ENCODE peak calls at places on chromosomes 5 and 9, in eight cellular contexts. D, O, P, X, E, L, Q and G are unnamed samples. For H3K9me3, the result is how much of the 10 kb centered on the place peaks cover.

GRCh38 chr9:75488082-75488713 is 399.9 kb downstream of the OSTF1 start:
- DNase-seq in D (no peak), O (no peak), P (peak), X (no peak), E (no peak), L (no peak), Q (no peak), G (no peak)

GRCh38 chr5:165881259-165881658 is 2375.8 kb downstream of the MAT2B start:
- DNase-seq in D (no peak), O (no peak), P (no peak), X (no peak), E (no peak), L (no peak), Q (no peak), G (no peak)

GRCh38 chr9:121945849-121946248 is 147.3 kb downstream of the TTLL11 start:
- DNase-seq in D (peak), O (no peak), P (no peak), X (no peak), E (no peak), L (no peak), Q (no peak), G (no peak)

GRCh38 chr5:120254385-120254784 is 209.7 kb upstream of the PRR16 start:
- DNase-seq in D (no peak), O (no peak), P (no peak), X (no peak), E (no peak), L (no peak), Q (no peak), G (no peak)

GRCh38 chr9:92378825-92379535 is 25.4 kb downstream of the OGN start:
- DNase-seq in D (no peak), O (no peak), P (no peak), X (no peak), E (no peak), L (no peak), Q (peak), G (no peak)

GRCh38 chr9:130963916-130964315 is 24.9 kb upstream of the FIBCD1 start:
- DNase-seq in D (no peak), O (no peak), P (no peak), X (no peak), E (no peak), L (no peak), Q (no peak), G (no peak)

GRCh38 chr5:77957516-77957915 is 181.4 kb upstream of the TBCA start:
- DNase-seq in D (no peak), O (no peak), P (no peak), X (no peak), E (no peak), L (no peak), Q (no peak), G (no peak)

GRCh38 chr9:109739760-109740159 is 40.2 kb upstream of the PALM2AKAP2 start:
- DNase-seq in D (no peak), O (no peak), P (no peak), X (no peak), E (no peak), L (no peak), Q (no peak), G (no peak)

GRCh38 chr5:97046270-97046982 is 96.0 kb downstream of the LIX1 start:
- DNase-seq in D (peak), O (no peak), P (no peak), X (no peak), E (no peak), L (peak), Q (no peak), G (no peak)

GRCh38 chr9:134942421-134943119 is 24.9 kb upstream of the FCN1 start:
- DNase-seq in D (no peak), O (no peak), P (no peak), X (no peak), E (no peak), L (no peak), Q (no peak), G (no peak)

GRCh38 chr5:110824936-110825441 is 86.2 kb downstream of the SLC25A46 start:
- DNase-seq in D (no peak), O (no peak), P (no peak), X (no peak), E (no peak), L (no peak), Q (no peak), G (no peak)
- H3K9me3 ChIP-seq in D (under half), O (under half), P (under half), X (half or more), E (under half), L (under half), Q (under half), G (half or more)

GRCh38 chr5:131926168-131926567 is 19.3 kb downstream of the MEIKIN start:
- DNase-seq in D (no peak), O (no peak), P (no peak), X (no peak), E (no peak), L (no peak), Q (no peak), G (no peak)

GRCh38 chr5:131932235-131932634 is 13.2 kb downstream of the MEIKIN start:
- DNase-seq in D (no peak), O (no peak), P (no peak), X (no peak), E (no peak), L (no peak), Q (no peak), G (no peak)

DNA sequence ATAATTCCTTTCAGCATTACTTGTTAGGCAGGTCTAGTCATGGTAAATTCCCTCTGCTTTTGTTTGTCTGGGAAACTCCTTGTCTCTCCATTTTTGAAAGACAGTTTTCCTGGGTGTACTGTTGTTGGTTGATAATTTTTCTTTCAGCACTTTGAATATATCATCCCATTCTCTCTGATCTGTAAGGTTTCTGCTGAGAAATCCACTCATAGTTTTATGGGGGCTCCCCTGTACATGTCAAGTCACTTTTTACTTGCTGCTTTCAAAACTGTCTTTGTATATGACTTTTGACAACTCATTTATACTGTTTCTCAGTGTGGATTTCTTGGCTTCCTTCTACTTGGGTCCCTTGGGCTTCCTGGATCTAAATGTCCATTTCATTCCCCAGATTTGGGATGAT is 16.5 kb downstream of the MEIKIN start:
- DNase-seq in D (no peak), O (no peak), P (no peak), X (no peak), E (no peak), L (no peak), Q (no peak), G (no peak)
- H3K9me3 ChIP-seq in D (under half), O (under half), P (under half), X (half or more), E (under half), L (under half), Q (under half), G (under half)

DNA sequence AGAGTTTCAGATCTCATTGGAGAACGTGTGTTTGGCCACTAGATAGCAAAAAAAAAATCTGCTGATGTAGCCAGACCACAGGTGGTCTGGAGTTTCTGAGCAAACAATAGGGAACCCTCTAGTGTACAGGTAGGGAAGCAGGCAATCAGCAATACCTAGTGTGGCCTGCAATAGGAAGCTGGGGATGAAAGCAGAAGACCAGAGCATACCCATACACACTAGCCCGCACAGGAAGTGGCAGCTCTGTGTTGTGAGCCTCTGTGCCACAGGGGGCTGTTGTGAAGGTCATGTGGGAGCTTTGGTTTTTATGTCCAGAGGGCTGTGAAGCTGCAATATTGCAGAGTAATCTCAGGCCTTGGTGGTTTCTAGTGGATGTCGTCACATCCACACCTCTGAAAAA is 81.2 kb downstream of the MTAP start:
- DNase-seq in D (peak), O (no peak), P (no peak), X (no peak), E (no peak), L (no peak), Q (no peak), G (no peak)
- H3K9me3 ChIP-seq in D (under half), O (under half), P (under half), X (under half), E (under half), L (under half), Q (under half), G (under half)

DNA sequence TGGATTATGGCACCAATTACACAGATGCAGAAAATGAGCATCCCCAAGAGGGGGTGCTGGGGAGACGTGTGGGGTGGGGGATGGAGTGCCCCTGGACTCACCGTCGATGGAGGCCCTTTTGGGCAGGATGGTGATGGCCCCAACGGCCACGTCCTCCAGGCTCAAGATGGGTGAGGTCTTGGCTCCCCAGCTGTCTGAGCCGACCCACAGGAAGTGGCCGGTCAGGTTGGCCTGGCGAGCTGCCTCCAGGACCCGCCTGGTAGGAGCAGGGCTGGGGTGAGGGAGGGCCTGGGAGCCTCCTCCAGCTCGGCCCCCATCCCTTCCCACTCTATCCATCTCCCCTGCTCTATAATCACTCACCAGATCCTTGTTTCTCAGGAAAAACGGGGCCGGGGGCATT is 4.6 kb downstream of the GRM6 start:
- DNase-seq in D (no peak), O (no peak), P (no peak), X (peak), E (peak), L (no peak), Q (no peak), G (no peak)
- H3K9me3 ChIP-seq in D (under half), O (under half), P (under half), X (half or more), E (half or more), L (under half), Q (half or more), G (half or more)

GRCh38 chr9:136865768-136866103 is 372 bp downstream of the EDF1 start:
- DNase-seq in D (no peak), O (no peak), P (peak), X (no peak), E (no peak), L (no peak), Q (no peak), G (peak)

GRCh38 chr9:136868644-136869043 is 2.5 kb upstream of the EDF1 start:
- DNase-seq in D (no peak), O (no peak), P (peak), X (no peak), E (peak), L (no peak), Q (no peak), G (no peak)

GRCh38 chr9:136867480-136867879 is 1.4 kb upstream of the EDF1 start:
- DNase-seq in D (no peak), O (no peak), P (no peak), X (peak), E (no peak), L (no peak), Q (no peak), G (no peak)

GRCh38 chr9:136864996-136865767 is 926 bp downstream of the EDF1 start:
- DNase-seq in D (no peak), O (no peak), P (no peak), X (no peak), E (no peak), L (no peak), Q (no peak), G (peak)

DNA sequence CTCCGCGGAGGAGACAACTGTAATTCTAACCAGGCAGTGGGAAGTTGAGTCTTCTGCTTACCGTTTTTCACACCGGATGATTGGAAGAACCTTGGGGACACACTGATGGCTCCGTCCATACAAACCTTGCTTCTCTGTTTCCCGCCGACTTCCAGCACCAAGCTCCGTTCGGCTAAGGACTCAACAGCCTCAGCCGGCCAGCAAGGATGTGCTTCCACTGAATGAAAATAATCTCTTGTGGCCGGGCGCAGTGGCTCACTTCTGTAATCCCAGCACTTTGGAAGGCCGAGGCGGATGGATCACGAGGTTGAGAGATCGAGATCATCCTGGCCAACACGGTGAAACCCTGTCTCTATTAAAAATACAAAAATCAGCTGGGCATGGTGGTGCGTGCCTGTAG is 1.8 kb upstream of the EDF1 start:
- DNase-seq in D (no peak), O (no peak), P (peak), X (no peak), E (no peak), L (no peak), Q (no peak), G (no peak)
- H3K9me3 ChIP-seq in D (under half), O (under half), P (under half), X (under half), E (under half), L (under half), Q (under half), G (under half)

DNA sequence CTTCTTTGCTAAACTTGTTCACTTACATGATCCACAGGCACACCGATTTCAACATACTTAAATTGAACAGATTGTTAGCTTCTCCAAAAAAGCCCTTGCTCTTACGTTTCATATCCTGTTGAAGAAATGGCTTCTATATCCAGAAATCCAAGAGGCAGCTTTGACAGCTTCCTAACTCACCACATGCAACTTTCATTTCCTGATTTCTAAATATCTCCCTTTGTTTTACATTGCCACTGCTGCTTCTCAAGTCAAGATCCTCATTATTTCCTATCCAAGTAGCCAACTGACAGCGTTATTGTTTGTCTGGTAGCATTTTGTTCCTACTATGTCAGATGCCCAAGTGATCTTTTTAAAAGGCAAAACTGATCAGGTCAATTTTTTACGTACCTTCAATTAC is 913.2 kb upstream of the TYRP1 start:
- DNase-seq in D (no peak), O (no peak), P (no peak), X (no peak), E (no peak), L (no peak), Q (no peak), G (no peak)
- H3K9me3 ChIP-seq in D (under half), O (under half), P (under half), X (under half), E (under half), L (under half), Q (under half), G (under half)

DNA sequence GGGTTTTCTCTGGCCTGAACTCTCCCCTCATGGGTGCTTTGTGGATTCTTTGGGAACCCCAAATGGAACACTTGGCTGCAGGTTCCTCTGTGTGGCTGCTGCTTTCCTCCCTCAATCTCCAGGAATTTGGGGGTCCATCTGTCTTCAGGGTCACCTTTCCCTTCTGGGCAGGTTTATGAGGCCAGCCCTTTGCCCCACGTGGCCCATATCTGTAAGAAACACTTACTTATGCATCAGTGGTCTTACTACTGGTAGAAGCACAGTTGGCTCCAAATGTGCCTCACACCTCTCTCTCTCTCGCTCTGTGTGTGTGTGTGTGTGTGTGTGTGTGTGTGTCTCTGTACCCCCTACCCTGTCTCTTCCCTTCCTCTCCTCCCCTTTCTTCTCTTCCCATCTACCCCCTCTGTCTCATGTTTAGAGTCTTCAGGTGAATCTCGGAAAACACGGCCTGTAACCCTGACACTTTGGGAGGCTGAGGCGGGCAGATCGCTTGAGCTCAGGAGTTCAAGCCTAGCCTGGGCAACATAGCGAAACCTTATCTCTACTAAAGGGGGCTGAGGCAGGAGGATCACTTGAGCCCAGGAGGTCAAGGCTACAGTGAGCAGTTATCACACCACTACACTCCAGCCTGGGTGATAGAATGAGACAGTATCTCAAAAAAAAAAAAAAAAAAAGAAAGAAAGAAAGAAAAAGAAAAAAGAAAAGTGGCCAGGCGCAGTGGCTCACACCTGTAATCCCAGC is 26.8 kb downstream of the C5orf15 start:
- DNase-seq in D (peak), O (no peak), P (no peak), X (no peak), E (no peak), L (no peak), Q (no peak), G (no peak)
- H3K9me3 ChIP-seq in D (under half), O (under half), P (under half), X (under half), E (under half), L (under half), Q (under half), G (under half)

DNA sequence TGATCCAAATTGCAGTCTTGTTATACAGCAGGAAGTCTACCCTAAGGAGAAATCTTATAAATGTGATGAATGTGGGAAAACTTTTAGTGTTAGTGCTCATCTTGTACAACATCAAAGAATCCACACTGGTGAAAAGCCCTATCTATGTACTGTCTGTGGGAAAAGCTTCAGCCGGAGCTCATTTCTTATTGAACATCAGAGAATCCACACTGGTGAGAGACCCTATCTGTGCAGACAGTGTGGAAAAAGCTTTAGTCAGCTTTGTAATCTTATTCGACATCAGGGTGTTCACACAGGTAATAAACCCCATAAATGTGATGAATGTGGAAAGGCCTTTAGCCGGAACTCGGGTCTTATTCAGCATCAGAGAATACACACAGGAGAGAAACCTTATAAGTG is 10.4 kb downstream of the ZNF189 start:
- DNase-seq in D (no peak), O (no peak), P (no peak), X (no peak), E (no peak), L (no peak), Q (no peak), G (no peak)
- H3K9me3 ChIP-seq in D (under half), O (under half), P (half or more), X (half or more), E (under half), L (under half), Q (under half), G (half or more)

GRCh38 chr5:158506648-158507047 is 593.1 kb downstream of the EBF1 start:
- DNase-seq in D (peak), O (no peak), P (no peak), X (no peak), E (no peak), L (no peak), Q (no peak), G (no peak)
- H3K9me3 ChIP-seq in D (half or more), O (under half), P (under half), X (under half), E (under half), L (under half), Q (under half), G (under half)